ENCODE peak calls at places on chromosomes 11 and 22, in nine cellular contexts. S is nephron progenitor cell; J is progenitor cell of endocrine pancreas; B is adrenal gland; W is CD4-positive, alpha-beta T cell; Z is GM06990; G is CD8-positive, alpha-beta T cell; D is coronary artery; E is GM23338. X is an unnamed sample.

GRCh38 chr11:71384561-71384960 is 63.6 kb downstream of the DHCR7 start:
- DNase-seq in S (no peak), J (no peak), B (no peak), W (no peak), Z (no peak), G (no peak), D (peak), E (no peak), X (no peak)

GRCh38 chr11:44564653-44565007 is 833 bp upstream of the CD82 start:
- DNase-seq in S (peak), J (no peak), B (peak), W (no peak), Z (no peak), G (no peak), D (peak), E (peak), X (no peak)

GRCh38 chr11:106276859-106277436 is 199.5 kb downstream of the AASDHPPT start:
- DNase-seq in S (no peak), J (no peak), B (no peak), W (no peak), Z (no peak), G (no peak), D (no peak), E (peak), X (no peak)

GRCh38 chr11:47905358-47906059 is 57.4 kb upstream of the NUP160 start:
- DNase-seq in S (no peak), J (no peak), B (no peak), W (no peak), Z (no peak), G (no peak), D (no peak), E (peak), X (no peak)

GRCh38 chr11:133946541-133947297 is 10.0 kb downstream of the IGSF9B start:
- DNase-seq in S (no peak), J (no peak), B (no peak), W (peak), Z (no peak), G (no peak), D (no peak), E (peak), X (no peak)

GRCh38 chr22:35883028-35883620 is 145.5 kb downstream of the RBFOX2 start:
- DNase-seq in S (no peak), J (no peak), B (no peak), W (no peak), Z (no peak), G (no peak), D (no peak), E (peak), X (peak)

GRCh38 chr11:72120930-72121329 is 8.4 kb upstream of the ANAPC15 start:
- DNase-seq in S (no peak), J (no peak), B (no peak), W (no peak), Z (no peak), G (no peak), D (no peak), E (no peak), X (no peak)

GRCh38 chr11:3123316-3123715 is 41.8 kb downstream of the OSBPL5 start:
- DNase-seq in S (no peak), J (no peak), B (no peak), W (no peak), Z (no peak), G (no peak), D (peak), E (no peak), X (no peak)

GRCh38 chr11:28581286-28582242 is 473.4 kb downstream of the METTL15 start:
- DNase-seq in S (no peak), J (no peak), B (no peak), W (no peak), Z (no peak), G (no peak), D (no peak), E (peak), X (no peak)

GRCh38 chr11:124285610-124286344 is 28.0 kb downstream of the OR8D1 start:
- DNase-seq in S (no peak), J (no peak), B (no peak), W (no peak), Z (no peak), G (no peak), D (no peak), E (no peak), X (no peak)
- TF ChIP-seq CTCF in S (no peak), J (no peak), B (no peak), W (no peak), Z (no peak), G (no peak), D (no peak), E (no peak), X (no peak)

GRCh38 chr11:61294717-61295595 is at the start of gene VWCE:
- DNase-seq in S (peak), J (peak), B (peak), W (peak), Z (peak), G (peak), D (peak), E (peak), X (peak)
- TF ChIP-seq CTCF in S (no peak), J (peak), B (no peak), W (no peak), Z (peak), G (no peak), D (no peak), E (peak), X (no peak)

GRCh38 chr22:31945478-31945815 is 1.1 kb downstream of the YWHAH start:
- DNase-seq in S (no peak), J (no peak), B (no peak), W (no peak), Z (no peak), G (no peak), D (no peak), E (no peak), X (no peak)

GRCh38 chr22:31943206-31943975 is 944 bp upstream of the YWHAH start:
- DNase-seq in S (no peak), J (no peak), B (no peak), W (no peak), Z (no peak), G (no peak), D (no peak), E (no peak), X (no peak)

GRCh38 chr22:31943976-31944699 is at the start of gene YWHAH:
- DNase-seq in S (peak), J (peak), B (peak), W (peak), Z (peak), G (peak), D (peak), E (peak), X (peak)

GRCh38 chr22:31945971-31946680 is 1.8 kb downstream of the YWHAH start:
- DNase-seq in S (no peak), J (no peak), B (no peak), W (no peak), Z (no peak), G (no peak), D (no peak), E (no peak), X (no peak)

GRCh38 chr22:31944700-31945477 is 554 bp downstream of the YWHAH start:
- DNase-seq in S (peak), J (no peak), B (peak), W (peak), Z (peak), G (no peak), D (peak), E (peak), X (peak)
- TF ChIP-seq CTCF in S (no peak), J (no peak), B (no peak), W (no peak), Z (no peak), G (no peak), D (no peak), E (no peak), X (no peak)

GRCh38 chr11:46367916-46368267 is 13.6 kb upstream of the MDK start:
- DNase-seq in S (no peak), J (no peak), B (no peak), W (no peak), Z (no peak), G (no peak), D (no peak), E (no peak), X (no peak)
- TF ChIP-seq CTCF in S (peak), J (no peak), B (no peak), W (no peak), Z (no peak), G (no peak), D (no peak), E (no peak), X (no peak)

GRCh38 chr11:65607614-65608426 is 6.2 kb downstream of the MAP3K11 start:
- DNase-seq in S (no peak), J (no peak), B (no peak), W (no peak), Z (no peak), G (no peak), D (no peak), E (no peak), X (no peak)

GRCh38 chr11:65604258-65604657 is 8.7 kb upstream of the KCNK7 start:
- DNase-seq in S (no peak), J (no peak), B (no peak), W (no peak), Z (no peak), G (no peak), D (no peak), E (no peak), X (no peak)

GRCh38 chr11:65609711-65610110 is 4.3 kb downstream of the MAP3K11 start:
- DNase-seq in S (no peak), J (no peak), B (no peak), W (no peak), Z (no peak), G (no peak), D (no peak), E (no peak), X (no peak)

GRCh38 chr11:65609236-65609635 is 4.8 kb downstream of the MAP3K11 start:
- DNase-seq in S (no peak), J (no peak), B (no peak), W (no peak), Z (no peak), G (no peak), D (no peak), E (no peak), X (no peak)

GRCh38 chr11:65606876-65607613 is 7.0 kb downstream of the MAP3K11 start:
- DNase-seq in S (peak), J (peak), B (peak), W (no peak), Z (no peak), G (no peak), D (peak), E (peak), X (peak)
- TF ChIP-seq CTCF in S (no peak), J (no peak), B (no peak), W (no peak), Z (no peak), G (no peak), D (no peak), E (no peak), X (no peak)

GRCh38 chr11:82494988-82495432 is 238.7 kb downstream of the FAM181B start:
- DNase-seq in S (peak), J (no peak), B (no peak), W (no peak), Z (no peak), G (no peak), D (no peak), E (peak), X (no peak)
- TF ChIP-seq CTCF in S (peak), J (peak), B (peak), W (no peak), Z (peak), G (no peak), D (no peak), E (peak), X (no peak)

GRCh38 chr22:42612336-42612735 is 2.3 kb downstream of the POLDIP3 start:
- DNase-seq in S (no peak), J (no peak), B (no peak), W (no peak), Z (no peak), G (no peak), D (no peak), E (no peak), X (no peak)

GRCh38 chr22:42617155-42617983 is 2.7 kb upstream of the POLDIP3 start:
- DNase-seq in S (no peak), J (no peak), B (no peak), W (no peak), Z (no peak), G (no peak), D (no peak), E (peak), X (no peak)

GRCh38 chr22:42613869-42614268 is 814 bp downstream of the POLDIP3 start:
- DNase-seq in S (no peak), J (no peak), B (no peak), W (no peak), Z (no peak), G (peak), D (no peak), E (no peak), X (no peak)

GRCh38 chr22:42615092-42615859 is 593 bp upstream of the POLDIP3 start:
- DNase-seq in S (peak), J (peak), B (peak), W (peak), Z (peak), G (peak), D (peak), E (peak), X (peak)

GRCh38 chr22:42614312-42615091 is at the start of gene POLDIP3:
- DNase-seq in S (peak), J (peak), B (peak), W (peak), Z (peak), G (peak), D (peak), E (peak), X (peak)
- TF ChIP-seq CTCF in S (no peak), J (peak), B (peak), W (no peak), Z (peak), G (no peak), D (peak), E (peak), X (no peak)

DNA sequence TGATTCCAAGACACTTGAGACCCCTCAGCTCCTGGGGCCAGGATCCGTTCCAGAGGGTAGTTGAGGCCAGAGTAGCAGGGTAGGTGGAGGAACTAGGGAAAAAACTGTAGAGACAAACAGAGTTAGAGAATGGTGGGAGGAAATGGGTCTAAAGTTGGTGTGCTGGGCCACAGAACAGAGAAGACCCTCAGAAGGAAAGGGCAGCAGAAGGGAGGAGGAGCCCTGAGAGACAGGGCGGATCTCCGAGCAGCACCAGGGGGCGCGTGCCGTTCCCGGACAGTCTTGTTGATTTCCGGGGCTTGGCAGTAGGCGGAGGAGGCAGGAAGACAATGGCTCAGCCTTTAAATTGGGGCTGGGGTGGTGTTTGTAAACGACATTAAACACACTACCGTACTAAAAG is 2.4 kb upstream of the CECR2 start:
- DNase-seq in S (peak), J (peak), B (no peak), W (no peak), Z (peak), G (no peak), D (no peak), E (peak), X (peak)
- TF ChIP-seq CTCF in S (peak), J (peak), B (no peak), W (no peak), Z (peak), G (no peak), D (no peak), E (peak), X (no peak)